ENCODE peak calls at places on chromosome 13, in nine cellular contexts. One of them, this sample, is unnamed.
A peak's percentile ranks its signal among the peaks of the same experiment; 100 is the strongest.

GRCh38 chr13:85194482-85194881 is 604.7 kb downstream of the SLITRK6 start:
- DNase-seq in dorsolateral prefrontal cortex: no peak
- DNase-seq in thyroid gland: no peak
- DNase-seq in heart right ventricle: no peak
- DNase-seq in mesenchymal stem cell: no peak
- DNase-seq in tibial nerve: no peak
- DNase-seq in astrocyte of the spinal cord: no peak
- DNase-seq in cardiac fibroblast: no peak
- DNase-seq in uterus: no peak
- DNase-seq in this sample: no peak

GRCh38 chr13:106350208-106350607 is 185.3 kb downstream of the EFNB2 start:
- DNase-seq in tibial nerve: no peak
- DNase-seq in thyroid gland: no peak
- DNase-seq in dorsolateral prefrontal cortex: no peak
- DNase-seq in astrocyte of the spinal cord: no peak
- DNase-seq in heart right ventricle: no peak
- DNase-seq in uterus: no peak
- DNase-seq in mesenchymal stem cell: no peak
- DNase-seq in cardiac fibroblast: no peak
- DNase-seq in this sample: no peak

GRCh38 chr13:33318744-33319143 is 33.2 kb upstream of the STARD13 start:
- DNase-seq in mesenchymal stem cell: no peak
- DNase-seq in heart right ventricle: no peak
- DNase-seq in astrocyte of the spinal cord: no peak
- DNase-seq in thyroid gland: no peak
- DNase-seq in cardiac fibroblast: no peak
- DNase-seq in uterus: no peak
- DNase-seq in dorsolateral prefrontal cortex: no peak
- DNase-seq in tibial nerve: no peak
- DNase-seq in this sample: no peak

GRCh38 chr13:63092461-63092860 is 1676.8 kb upstream of the PCDH20 start:
- DNase-seq in thyroid gland: no peak
- DNase-seq in uterus: no peak
- DNase-seq in cardiac fibroblast: no peak
- DNase-seq in dorsolateral prefrontal cortex: no peak
- DNase-seq in mesenchymal stem cell: no peak
- DNase-seq in heart right ventricle: no peak
- DNase-seq in tibial nerve: no peak
- DNase-seq in astrocyte of the spinal cord: peak; percentile 49
- DNase-seq in this sample: no peak

GRCh38 chr13:41274881-41275280 is 11.5 kb upstream of the MTRF1 start:
- DNase-seq in uterus: no peak
- DNase-seq in mesenchymal stem cell: no peak
- DNase-seq in dorsolateral prefrontal cortex: no peak
- DNase-seq in astrocyte of the spinal cord: no peak
- DNase-seq in tibial nerve: no peak
- DNase-seq in heart right ventricle: no peak
- DNase-seq in cardiac fibroblast: no peak
- DNase-seq in thyroid gland: no peak
- DNase-seq in this sample: no peak

GRCh38 chr13:70218618-70219017 is 110.4 kb upstream of the KLHL1 start:
- DNase-seq in astrocyte of the spinal cord: no peak
- DNase-seq in tibial nerve: no peak
- DNase-seq in heart right ventricle: no peak
- DNase-seq in mesenchymal stem cell: no peak
- DNase-seq in uterus: no peak
- DNase-seq in cardiac fibroblast: no peak
- DNase-seq in thyroid gland: no peak
- DNase-seq in dorsolateral prefrontal cortex: no peak
- DNase-seq in this sample: no peak

GRCh38 chr13:79519252-79519651 is 38.3 kb downstream of the NDFIP2 start:
- DNase-seq in astrocyte of the spinal cord: peak; percentile 24
- DNase-seq in mesenchymal stem cell: peak; percentile 18
- DNase-seq in tibial nerve: no peak
- DNase-seq in thyroid gland: no peak
- DNase-seq in heart right ventricle: no peak
- DNase-seq in uterus: no peak
- DNase-seq in dorsolateral prefrontal cortex: no peak
- DNase-seq in cardiac fibroblast: no peak
- DNase-seq in this sample: no peak

GRCh38 chr13:28637714-28638355 is 21.1 kb upstream of the POMP start:
- DNase-seq in tibial nerve: no peak
- DNase-seq in cardiac fibroblast: no peak
- DNase-seq in uterus: no peak
- DNase-seq in mesenchymal stem cell: peak; percentile 40
- DNase-seq in heart right ventricle: no peak
- DNase-seq in astrocyte of the spinal cord: peak; percentile 35
- DNase-seq in thyroid gland: no peak
- DNase-seq in dorsolateral prefrontal cortex: no peak
- DNase-seq in this sample: no peak

GRCh38 chr13:32314271-32314967 is 744 bp downstream of the ZAR1L start:
- DNase-seq in heart right ventricle: peak; percentile 48
- DNase-seq in thyroid gland: no peak
- DNase-seq in tibial nerve: peak; percentile 23
- DNase-seq in uterus: peak; percentile 18
- DNase-seq in dorsolateral prefrontal cortex: no peak
- DNase-seq in mesenchymal stem cell: no peak
- DNase-seq in astrocyte of the spinal cord: no peak
- DNase-seq in cardiac fibroblast: no peak
- DNase-seq in this sample: no peak

DNA sequence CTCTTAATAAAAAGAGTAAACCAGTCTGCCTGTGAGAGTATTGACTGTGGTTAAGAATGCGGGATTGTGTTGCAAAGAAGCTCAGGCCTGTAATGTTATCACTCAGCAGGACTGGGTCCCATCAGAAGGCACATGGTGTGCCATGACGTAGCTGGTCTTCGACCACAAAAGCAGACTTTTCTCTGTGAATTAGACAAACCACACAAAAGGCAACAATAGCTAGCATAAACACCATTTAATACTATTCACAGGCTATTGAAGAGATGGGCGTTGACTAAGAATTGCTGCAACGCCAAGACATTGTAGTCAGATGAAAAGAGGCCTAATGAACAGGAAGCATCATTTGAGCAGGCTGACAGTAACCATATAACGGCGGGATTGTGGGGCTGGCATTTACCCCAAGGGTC is 235.6 kb upstream of the SOX21 start:
- DNase-seq in astrocyte of the spinal cord: peak; percentile 58
- DNase-seq in tibial nerve: no peak
- DNase-seq in thyroid gland: no peak
- DNase-seq in mesenchymal stem cell: no peak
- DNase-seq in cardiac fibroblast: no peak
- DNase-seq in heart right ventricle: no peak
- DNase-seq in uterus: no peak
- DNase-seq in dorsolateral prefrontal cortex: no peak
- DNase-seq in this sample: no peak
- H3K4me3 ChIP-seq in astrocyte of the spinal cord: no peak overlapping the region
- H3K4me3 ChIP-seq in tibial nerve: no peak overlapping the region
- H3K4me3 ChIP-seq in thyroid gland: no peak overlapping the region
- H3K4me3 ChIP-seq in mesenchymal stem cell: no peak overlapping the region
- H3K4me3 ChIP-seq in cardiac fibroblast: no peak overlapping the region
- H3K4me3 ChIP-seq in heart right ventricle: no peak overlapping the region
- H3K4me3 ChIP-seq in uterus: no peak overlapping the region
- H3K4me3 ChIP-seq in dorsolateral prefrontal cortex: no peak overlapping the region
- H3K4me3 ChIP-seq in this sample: no peak overlapping the region

GRCh38 chr13:21033224-21033855 is 28.0 kb downstream of the LATS2 start:
- DNase-seq in uterus: peak; percentile 26
- DNase-seq in mesenchymal stem cell: peak; percentile 57
- DNase-seq in cardiac fibroblast: peak; percentile 68
- DNase-seq in tibial nerve: no peak
- DNase-seq in heart right ventricle: no peak
- DNase-seq in astrocyte of the spinal cord: peak; percentile 62
- DNase-seq in thyroid gland: peak; percentile 83
- DNase-seq in dorsolateral prefrontal cortex: no peak
- DNase-seq in this sample: peak; percentile 36
- H3K4me3 ChIP-seq in uterus: no peak overlapping the region
- H3K4me3 ChIP-seq in mesenchymal stem cell: peak overlapping the region; percentile 63
- H3K4me3 ChIP-seq in cardiac fibroblast: no peak overlapping the region
- H3K4me3 ChIP-seq in tibial nerve: no peak overlapping the region
- H3K4me3 ChIP-seq in heart right ventricle: no peak overlapping the region
- H3K4me3 ChIP-seq in astrocyte of the spinal cord: no peak overlapping the region
- H3K4me3 ChIP-seq in thyroid gland: no peak overlapping the region
- H3K4me3 ChIP-seq in dorsolateral prefrontal cortex: no peak overlapping the region
- H3K4me3 ChIP-seq in this sample: no peak overlapping the region

DNA sequence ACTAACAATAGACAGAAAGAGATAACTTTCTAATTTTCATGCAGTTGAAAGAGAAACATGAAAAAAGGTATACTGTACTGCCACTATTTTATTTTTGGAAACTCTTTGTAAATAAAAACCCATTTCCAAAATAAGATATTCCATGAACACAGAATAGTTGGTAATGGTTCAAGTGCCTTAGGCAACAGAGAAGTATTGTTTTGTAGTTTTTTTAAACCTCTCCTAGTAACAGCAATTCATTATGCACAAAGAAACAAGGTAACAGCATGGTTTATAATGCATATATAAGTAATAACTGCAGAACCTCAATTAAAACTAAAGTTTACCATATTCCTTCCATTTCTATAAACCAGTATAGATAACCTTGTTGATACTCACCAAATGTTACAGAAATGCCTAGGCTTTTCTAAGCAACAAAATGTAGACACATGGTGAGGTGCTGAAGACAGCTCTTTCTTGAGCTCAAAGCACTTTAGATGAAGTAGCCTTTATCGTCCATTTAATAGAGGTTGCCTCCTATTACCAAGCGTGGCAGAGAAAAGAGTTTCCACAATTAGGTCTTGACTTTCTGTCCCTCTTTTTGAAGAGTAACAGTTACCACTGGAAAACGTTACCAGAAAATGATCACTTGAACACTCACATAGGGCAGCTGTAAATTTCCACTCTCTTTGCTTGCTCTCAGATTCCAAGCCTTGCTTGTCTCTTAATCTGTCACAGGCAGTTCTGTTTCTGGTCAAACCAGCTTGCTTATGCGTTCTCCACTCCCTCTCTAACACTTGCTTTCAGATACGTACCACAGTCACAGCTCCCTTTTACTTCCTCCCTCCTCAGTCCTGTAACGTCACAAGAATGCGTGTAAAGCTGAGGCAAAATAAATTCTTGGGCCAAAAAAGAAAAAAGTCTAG is 42.9 kb downstream of the CAB39L start:
- DNase-seq in astrocyte of the spinal cord: peak; percentile 19
- DNase-seq in thyroid gland: peak; percentile 32
- DNase-seq in mesenchymal stem cell: peak; percentile 93
- DNase-seq in uterus: peak; percentile 60
- DNase-seq in cardiac fibroblast: peak; percentile 75
- DNase-seq in dorsolateral prefrontal cortex: no peak
- DNase-seq in tibial nerve: no peak
- DNase-seq in heart right ventricle: no peak
- DNase-seq in this sample: no peak
- H3K4me3 ChIP-seq in astrocyte of the spinal cord: no peak overlapping the region
- H3K4me3 ChIP-seq in thyroid gland: peak overlapping the region; percentile 12
- H3K4me3 ChIP-seq in mesenchymal stem cell: peak overlapping the region; percentile 63
- H3K4me3 ChIP-seq in uterus: peak overlapping the region; percentile 26
- H3K4me3 ChIP-seq in cardiac fibroblast: no peak overlapping the region
- H3K4me3 ChIP-seq in dorsolateral prefrontal cortex: peak overlapping the region; percentile 64
- H3K4me3 ChIP-seq in tibial nerve: peak overlapping the region; percentile 52
- H3K4me3 ChIP-seq in heart right ventricle: peak overlapping the region; percentile 38
- H3K4me3 ChIP-seq in this sample: no peak overlapping the region

GRCh38 chr13:108495686-108496363 is 133.6 kb upstream of the MYO16 start:
- DNase-seq in cardiac fibroblast: no peak
- DNase-seq in dorsolateral prefrontal cortex: no peak
- DNase-seq in heart right ventricle: no peak
- DNase-seq in tibial nerve: no peak
- DNase-seq in uterus: no peak
- DNase-seq in thyroid gland: no peak
- DNase-seq in mesenchymal stem cell: peak; percentile 27
- DNase-seq in astrocyte of the spinal cord: peak; percentile 39
- DNase-seq in this sample: no peak

GRCh38 chr13:108494991-108495661 is 134.3 kb upstream of the MYO16 start:
- DNase-seq in dorsolateral prefrontal cortex: no peak
- DNase-seq in thyroid gland: no peak
- DNase-seq in uterus: no peak
- DNase-seq in heart right ventricle: no peak
- DNase-seq in mesenchymal stem cell: peak; percentile 10
- DNase-seq in tibial nerve: no peak
- DNase-seq in astrocyte of the spinal cord: peak; percentile 26
- DNase-seq in cardiac fibroblast: no peak
- DNase-seq in this sample: no peak

DNA sequence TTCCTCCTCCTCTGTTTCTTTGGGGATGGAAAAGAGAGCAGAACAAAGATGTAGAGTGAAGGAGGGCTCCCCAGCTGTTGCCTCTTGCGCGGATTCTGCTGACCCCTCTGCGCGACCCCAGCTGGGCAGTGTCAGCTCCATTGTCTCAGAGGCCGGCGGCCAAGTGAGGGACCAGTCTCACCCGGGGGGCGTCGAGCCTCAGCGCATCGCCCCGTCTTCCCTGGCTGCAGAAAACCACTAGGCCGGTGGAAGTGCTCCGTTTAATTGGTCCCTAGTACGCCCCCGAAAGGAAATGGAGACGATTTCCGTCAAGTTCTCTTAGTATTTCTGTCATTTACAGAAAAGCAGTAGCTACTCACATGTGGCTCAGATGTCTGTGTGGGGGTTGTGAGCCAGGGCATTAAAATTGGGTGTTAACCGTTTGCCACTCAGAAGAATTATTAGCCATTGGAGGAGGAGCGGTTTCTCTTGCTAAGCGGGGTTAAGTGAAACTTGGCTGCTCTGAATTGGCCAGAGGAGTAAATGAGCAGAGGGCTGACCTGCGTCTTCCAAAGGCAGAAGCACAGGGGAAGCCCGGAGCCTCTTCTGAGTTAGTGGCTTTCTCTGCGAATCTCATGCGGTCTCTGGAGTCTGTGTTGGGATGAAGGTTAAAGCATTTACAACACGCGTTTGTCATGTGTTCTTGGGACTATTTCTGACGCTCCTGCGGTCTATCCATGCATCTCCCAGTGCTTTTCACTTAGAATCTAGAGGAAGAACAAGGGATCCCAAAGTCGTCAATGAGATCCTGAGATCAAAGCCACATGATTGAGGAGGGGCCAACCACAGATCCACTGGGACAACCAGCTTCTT is 132.8 kb upstream of the MYO16 start:
- DNase-seq in tibial nerve: no peak
- DNase-seq in astrocyte of the spinal cord: peak; percentile 23
- DNase-seq in uterus: no peak
- DNase-seq in cardiac fibroblast: peak; percentile 6
- DNase-seq in dorsolateral prefrontal cortex: no peak
- DNase-seq in thyroid gland: no peak
- DNase-seq in mesenchymal stem cell: peak; percentile 9
- DNase-seq in heart right ventricle: no peak
- DNase-seq in this sample: no peak
- H3K4me3 ChIP-seq in tibial nerve: peak overlapping the region; percentile 46
- H3K4me3 ChIP-seq in astrocyte of the spinal cord: peak overlapping the region; percentile 45
- H3K4me3 ChIP-seq in uterus: no peak overlapping the region
- H3K4me3 ChIP-seq in cardiac fibroblast: peak overlapping the region; percentile 31
- H3K4me3 ChIP-seq in dorsolateral prefrontal cortex: peak overlapping the region; percentile 65
- H3K4me3 ChIP-seq in thyroid gland: no peak overlapping the region
- H3K4me3 ChIP-seq in mesenchymal stem cell: peak overlapping the region; percentile 64
- H3K4me3 ChIP-seq in heart right ventricle: peak overlapping the region; percentile 42
- H3K4me3 ChIP-seq in this sample: peak overlapping the region; percentile 33

DNA sequence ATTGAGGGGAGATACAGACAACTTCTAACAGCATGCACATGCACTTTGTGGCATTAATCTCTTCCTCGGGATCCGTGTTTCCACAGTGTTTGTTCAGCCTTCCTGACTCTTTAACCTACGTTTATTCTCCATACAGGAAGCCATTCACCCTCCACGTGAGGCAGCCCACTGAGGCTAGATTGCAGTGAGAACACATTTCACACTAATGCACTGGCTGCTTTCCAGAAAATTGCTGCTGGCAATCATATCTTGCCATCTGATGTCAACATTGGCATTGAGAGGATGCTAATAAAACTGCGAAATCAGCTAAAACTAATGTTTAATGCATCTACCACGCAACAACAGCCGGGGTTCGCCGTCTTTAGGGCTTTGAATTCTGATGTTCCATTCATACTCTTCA is 30.0 kb downstream of the DCLK1 start:
- DNase-seq in dorsolateral prefrontal cortex: no peak
- DNase-seq in tibial nerve: no peak
- DNase-seq in astrocyte of the spinal cord: no peak
- DNase-seq in heart right ventricle: no peak
- DNase-seq in mesenchymal stem cell: no peak
- DNase-seq in thyroid gland: no peak
- DNase-seq in cardiac fibroblast: no peak
- DNase-seq in uterus: no peak
- DNase-seq in this sample: no peak
- H3K4me3 ChIP-seq in dorsolateral prefrontal cortex: no peak overlapping the region
- H3K4me3 ChIP-seq in tibial nerve: no peak overlapping the region
- H3K4me3 ChIP-seq in astrocyte of the spinal cord: no peak overlapping the region
- H3K4me3 ChIP-seq in heart right ventricle: no peak overlapping the region
- H3K4me3 ChIP-seq in mesenchymal stem cell: no peak overlapping the region
- H3K4me3 ChIP-seq in thyroid gland: no peak overlapping the region
- H3K4me3 ChIP-seq in cardiac fibroblast: no peak overlapping the region
- H3K4me3 ChIP-seq in uterus: no peak overlapping the region
- H3K4me3 ChIP-seq in this sample: no peak overlapping the region